ENCODE peak calls at places on chromosomes 2 and 18, in five cellular contexts. Y is A549, B is GM12878, X is HepG2, I is WTC11. L is an unnamed sample.

GRCh38 chr2:191556463-191556862 is 121.5 kb upstream of the NABP1 start:
- DNase-seq in Y (no peak), B (no peak), X (no peak), I (no peak), L (no peak)

GRCh38 chr18:75362435-75362834 is 65.1 kb downstream of the SMIM21 start:
- DNase-seq in Y (no peak), B (no peak), X (no peak), I (no peak), L (no peak)

GRCh38 chr2:50648031-50648430 is 383.9 kb downstream of the NRXN1 start:
- DNase-seq in Y (no peak), B (no peak), X (no peak), I (no peak), L (no peak)

GRCh38 chr2:11969774-11970173 is 223.3 kb downstream of the LPIN1 start:
- DNase-seq in Y (no peak), B (no peak), X (no peak), I (no peak), L (no peak)

GRCh38 chr2:133438026-133438425 is 130.2 kb downstream of the NCKAP5 start:
- DNase-seq in Y (no peak), B (no peak), X (no peak), I (no peak), L (no peak)

GRCh38 chr2:150752229-150752628 is 264.8 kb upstream of the RND3 start:
- DNase-seq in Y (no peak), B (no peak), X (no peak), I (no peak), L (no peak)

GRCh38 chr18:42582266-42582665 is 533.2 kb downstream of the RIT2 start:
- DNase-seq in Y (no peak), B (no peak), X (no peak), I (no peak), L (no peak)

GRCh38 chr18:75218064-75218463 is 7.5 kb downstream of the TSHZ1 start:
- DNase-seq in Y (no peak), B (no peak), X (no peak), I (no peak), L (no peak)

GRCh38 chr2:168146892-168147810 is 100.2 kb downstream of the STK39 start:
- DNase-seq in Y (no peak), B (no peak), X (no peak), I (no peak), L (no peak)

GRCh38 chr2:62817348-62817747 is 111.8 kb downstream of the EHBP1 start:
- DNase-seq in Y (no peak), B (no peak), X (no peak), I (no peak), L (no peak)

GRCh38 chr2:172300851-172301250 is 126.5 kb upstream of the ITGA6 start:
- DNase-seq in Y (no peak), B (no peak), X (no peak), I (no peak), L (no peak)

GRCh38 chr2:100580474-100581264 is 17.9 kb downstream of the PDCL3 start:
- DNase-seq in Y (no peak), B (peak), X (no peak), I (no peak), L (no peak)

GRCh38 chr2:181570833-181571661 is 85.9 kb downstream of the CERKL start:
- DNase-seq in Y (no peak), B (no peak), X (no peak), I (no peak), L (no peak)

GRCh38 chr2:207504513-207505171 is 25.1 kb upstream of the CREB1 start:
- DNase-seq in Y (no peak), B (no peak), X (no peak), I (peak), L (no peak)

GRCh38 chr2:64325852-64326577 is 127.9 kb upstream of the LGALSL start:
- DNase-seq in Y (no peak), B (peak), X (no peak), I (no peak), L (no peak)

GRCh38 chr2:217785544-217786045 is 217.2 kb downstream of the TNS1 start:
- DNase-seq in Y (peak), B (no peak), X (peak), I (peak), L (peak)

GRCh38 chr18:27185025-27185763 is at the start of gene CHST9:
- DNase-seq in Y (no peak), B (no peak), X (no peak), I (peak), L (no peak)

DNA sequence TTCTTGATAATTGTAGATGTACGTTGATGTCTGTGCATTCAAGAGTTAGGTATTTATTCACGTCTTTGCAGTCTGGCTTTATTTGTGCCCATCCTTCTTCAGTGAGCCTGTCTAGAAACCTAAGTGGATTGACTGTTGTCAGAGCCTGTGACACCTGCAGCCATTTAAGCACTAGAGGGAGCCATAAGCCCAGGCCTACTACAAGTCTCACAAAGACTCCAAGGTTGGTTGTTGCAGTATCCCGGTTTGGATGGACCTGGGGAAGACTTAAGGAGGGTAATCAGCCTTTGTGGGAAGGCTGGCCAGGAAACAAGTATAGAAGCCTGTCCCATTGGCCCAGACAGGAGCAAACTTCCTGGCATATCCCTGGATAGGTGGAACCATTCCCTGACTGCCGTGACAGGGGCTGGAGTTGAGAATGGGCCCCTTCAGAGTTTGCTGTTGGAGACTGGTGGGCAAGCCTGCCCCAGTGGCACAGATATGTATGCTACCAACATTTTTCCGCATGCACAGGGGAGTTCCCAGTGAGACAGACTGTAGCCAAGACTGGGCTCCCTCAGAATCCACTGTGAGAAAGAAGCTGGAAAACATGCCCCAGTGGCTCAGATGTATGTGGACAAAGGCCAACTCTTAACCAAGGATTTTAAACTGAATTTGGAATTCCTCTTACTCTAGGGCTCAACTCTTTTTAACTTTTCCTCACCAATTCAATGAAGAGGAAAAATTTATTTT is 9.3 kb upstream of the LRRC30 start:
- DNase-seq in Y (peak), B (peak), X (peak), I (peak), L (peak)
- TF ChIP-seq ESRRA in Y (no peak), B (no peak), X (no peak), I (no peak), L (no peak)

GRCh38 chr2:186590538-186591441 is 934 bp downstream of the ITGAV start:
- DNase-seq in Y (peak), B (no peak), X (peak), I (no peak), L (peak)
- TF ChIP-seq ESRRA in Y (no peak), B (no peak), X (no peak), I (no peak), L (no peak)

GRCh38 chr2:136325844-136326291 is 207.9 kb upstream of the CXCR4 start:
- DNase-seq in Y (no peak), B (no peak), X (no peak), I (no peak), L (no peak)
- TF ChIP-seq ESRRA in Y (no peak), B (no peak), X (no peak), I (no peak), L (no peak)

DNA sequence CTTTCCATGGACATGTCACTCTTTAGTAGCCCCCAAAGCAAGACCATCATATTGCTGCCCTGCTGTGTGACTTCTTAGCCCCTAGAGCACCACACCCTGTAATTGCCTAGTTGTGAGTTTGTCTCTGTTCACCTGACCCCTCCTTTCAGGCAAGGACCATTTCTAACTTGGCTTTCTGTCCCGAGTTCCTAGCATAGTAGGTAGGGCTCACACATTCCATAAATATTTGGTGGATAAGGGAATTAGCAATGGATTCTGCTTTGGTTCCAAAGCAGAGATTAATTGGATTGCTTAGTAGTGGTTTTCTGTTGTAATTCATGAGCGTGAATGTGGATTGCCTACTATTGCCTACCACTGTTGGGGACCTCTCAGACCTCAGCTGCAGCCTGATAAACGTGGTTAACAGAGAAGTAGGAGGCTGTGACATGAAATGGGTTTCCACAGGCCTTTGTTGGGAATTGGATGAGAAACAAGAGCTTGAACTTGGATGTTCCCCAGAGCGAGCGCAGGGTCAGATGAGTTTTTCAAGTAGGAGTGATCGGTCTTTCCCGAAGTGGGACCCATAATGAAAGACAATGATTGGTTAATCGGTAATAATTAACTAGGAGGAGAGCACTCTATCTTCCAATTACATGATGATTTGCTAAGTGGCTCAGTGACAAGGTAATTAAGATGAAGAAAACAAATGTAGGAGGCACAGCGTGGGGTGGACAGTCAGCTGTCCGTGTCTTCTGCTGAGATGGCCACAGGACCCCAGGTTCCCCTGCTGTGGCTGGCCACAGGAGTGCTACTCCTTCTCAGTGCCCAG is 13.4 kb upstream of the UGT1A1 start:
- DNase-seq in Y (no peak), B (no peak), X (no peak), I (no peak), L (no peak)
- TF ChIP-seq ESRRA in Y (no peak), B (no peak), X (no peak), I (no peak), L (no peak)

DNA sequence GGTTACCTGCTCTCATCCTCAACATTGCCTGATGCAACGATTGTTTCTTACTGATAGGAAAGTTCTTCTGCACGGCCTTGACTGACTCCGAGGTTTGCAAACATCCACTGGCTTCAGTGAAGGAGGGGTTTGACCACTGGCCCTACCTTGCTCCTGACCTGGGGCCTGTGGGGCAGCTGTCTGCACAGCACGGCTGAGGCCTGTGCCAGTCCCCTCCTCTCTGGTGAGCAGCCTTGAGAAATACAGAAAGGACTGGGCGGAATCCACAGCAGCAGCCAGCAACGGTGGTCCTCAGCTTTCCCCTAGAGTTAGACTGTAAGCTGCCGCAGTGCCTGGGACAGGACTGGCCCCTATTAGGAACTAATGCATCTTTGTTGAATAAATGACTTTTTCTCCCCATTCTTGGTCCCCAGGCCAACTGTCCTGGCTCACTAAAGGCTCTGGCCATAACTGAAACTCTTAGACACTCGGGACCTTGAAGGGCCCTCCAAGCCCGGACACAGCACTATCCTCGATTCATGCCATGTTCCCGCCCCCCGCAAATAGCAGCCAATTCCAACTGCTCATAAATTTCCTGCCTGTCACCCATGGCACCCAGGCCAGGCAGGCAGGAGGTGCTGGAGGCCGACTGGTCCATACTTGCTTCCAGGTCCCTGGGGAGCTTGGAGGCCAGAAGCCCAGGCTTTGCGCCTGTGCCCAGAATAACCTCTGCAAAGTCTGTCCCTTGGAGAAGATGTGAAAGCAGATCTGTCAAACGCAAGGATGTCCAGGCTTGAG is 26.7 kb downstream of the ATOH8 start:
- DNase-seq in Y (no peak), B (no peak), X (no peak), I (no peak), L (no peak)
- TF ChIP-seq ESRRA in Y (no peak), B (no peak), X (no peak), I (no peak), L (no peak)

GRCh38 chr2:101999122-101999789 is 7.5 kb downstream of the IL1R2 start:
- DNase-seq in Y (peak), B (no peak), X (peak), I (no peak), L (no peak)
- TF ChIP-seq ESRRA in Y (no peak), B (no peak), X (peak), I (no peak), L (no peak)

DNA sequence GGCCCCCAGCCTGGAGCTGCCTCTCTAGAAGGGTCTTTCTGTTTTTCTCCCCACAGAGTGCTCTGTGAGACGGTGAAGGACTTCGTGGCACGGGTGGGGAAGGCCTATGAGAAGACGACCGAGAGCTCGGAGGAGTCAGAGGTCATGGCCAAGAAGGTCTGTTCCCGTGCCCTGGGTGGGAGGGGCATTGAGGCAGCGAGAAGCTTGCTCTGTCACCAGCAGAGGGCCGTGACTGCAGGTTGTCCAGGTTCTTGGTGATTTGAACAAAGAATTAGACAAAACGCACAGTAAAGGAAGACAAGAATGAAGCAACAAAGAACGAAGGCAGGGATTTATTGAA is 93.9 kb downstream of the DGKD start:
- DNase-seq in Y (no peak), B (no peak), X (peak), I (peak), L (peak)
- TF ChIP-seq ESRRA in Y (no peak), B (no peak), X (no peak), I (no peak), L (no peak)

GRCh38 chr2:118732432-118732831 is 115.0 kb downstream of the EN1 start:
- DNase-seq in Y (no peak), B (no peak), X (no peak), I (no peak), L (no peak)

GRCh38 chr2:118738106-118738505 is 109.3 kb downstream of the EN1 start:
- DNase-seq in Y (no peak), B (no peak), X (no peak), I (no peak), L (no peak)

GRCh38 chr2:118738524-118739308 is 108.7 kb downstream of the EN1 start:
- DNase-seq in Y (peak), B (no peak), X (peak), I (no peak), L (peak)

DNA sequence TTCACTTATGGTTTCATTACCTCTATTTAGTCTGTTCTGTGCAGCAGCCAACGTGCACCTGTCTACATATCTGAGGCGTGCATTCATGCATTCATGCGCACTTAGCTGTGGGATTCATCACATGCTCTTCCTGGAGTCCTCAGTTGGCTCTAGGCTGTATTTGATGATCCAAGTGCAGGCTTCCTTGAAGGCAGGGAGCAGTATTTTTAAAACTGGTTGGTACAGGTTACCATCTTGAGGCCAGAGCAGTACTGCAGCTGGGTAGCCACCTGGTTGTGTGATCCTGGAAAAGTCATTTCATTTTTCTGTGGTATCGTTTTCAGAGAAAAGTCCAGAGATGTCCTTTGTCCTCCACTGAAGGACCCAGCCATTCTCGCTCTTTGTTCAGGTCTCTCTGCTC is 109.8 kb downstream of the EN1 start:
- DNase-seq in Y (no peak), B (no peak), X (no peak), I (no peak), L (no peak)
- TF ChIP-seq ESRRA in Y (no peak), B (no peak), X (no peak), I (no peak), L (no peak)

DNA sequence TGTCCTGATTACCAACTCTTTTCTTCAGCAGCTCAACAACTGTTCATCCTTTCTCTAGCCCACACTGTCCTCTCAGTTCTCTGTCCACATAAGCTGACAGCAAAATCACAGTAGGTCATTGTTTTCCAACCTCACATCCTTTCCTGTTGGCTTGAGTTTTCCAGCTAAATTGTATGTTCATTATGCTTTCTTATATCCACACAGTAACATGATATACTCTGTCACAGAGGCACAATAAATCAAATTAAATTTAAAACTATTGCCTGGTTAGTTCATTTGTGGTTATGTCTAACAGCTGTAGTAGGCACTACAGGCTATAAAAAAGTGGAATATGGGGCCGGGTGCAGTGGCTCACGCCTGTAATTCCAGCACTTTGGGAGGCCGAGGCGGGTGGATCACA is 179.9 kb downstream of the ETAA1 start:
- DNase-seq in Y (no peak), B (no peak), X (no peak), I (no peak), L (no peak)
- TF ChIP-seq ESRRA in Y (no peak), B (no peak), X (no peak), I (no peak), L (no peak)

GRCh38 chr2:24919100-24919976 is 699 bp downstream of the ADCY3 start:
- DNase-seq in Y (peak), B (no peak), X (no peak), I (no peak), L (peak)
- TF ChIP-seq ESRRA in Y (no peak), B (no peak), X (no peak), I (no peak), L (no peak)

L was measured in K562.